ENCODE peak calls at places on chromosomes 4 and X, in five cellular contexts. F, V, Y, A and M are unnamed samples.
A peak's percentile ranks its signal among the peaks of the same experiment; 100 is the strongest.

GRCh38 chr4:184911310-184911709 is 85.5 kb upstream of the ACSL1 start:
- DNase-seq in F (no peak), V (no peak), Y (no peak), A (no peak), M (no peak)

GRCh38 chr4:8101213-8101781 is 57.3 kb downstream of the ABLIM2 start:
- DNase-seq in F (peak; percentile 52), V (peak; percentile 83), Y (no peak), A (no peak), M (no peak)

GRCh38 chr4:88216395-88216794 is 58.0 kb upstream of the ABCG2 start:
- DNase-seq in F (no peak), V (no peak), Y (no peak), A (no peak), M (no peak)

GRCh38 chrX:63657821-63658220 is 127.2 kb downstream of the ARHGEF9 start:
- DNase-seq in F (peak; percentile 55), V (no peak), Y (no peak), A (no peak), M (no peak)

GRCh38 chrX:74534569-74535038 is 79.8 kb downstream of the RLIM start:
- DNase-seq in F (no peak), V (no peak), Y (no peak), A (no peak), M (no peak)

GRCh38 chrX:130264573-130264972 is 4.1 kb downstream of the ZNF280C start:
- DNase-seq in F (no peak), V (no peak), Y (no peak), A (no peak), M (no peak)

GRCh38 chrX:2614911-2615310 is 76.2 kb upstream of the CD99 start:
- DNase-seq in F (no peak), V (no peak), Y (no peak), A (no peak), M (no peak)

GRCh38 chr4:76194325-76194724 is 19.3 kb downstream of the SCARB2 start:
- DNase-seq in F (no peak), V (no peak), Y (no peak), A (no peak), M (no peak)

GRCh38 chrX:66863721-66864120 is 224.8 kb upstream of the EDA2R start:
- DNase-seq in F (no peak), V (no peak), Y (no peak), A (no peak), M (no peak)

GRCh38 chr4:141642711-141643110 is 6.3 kb downstream of the IL15 start:
- DNase-seq in F (no peak), V (no peak), Y (no peak), A (no peak), M (no peak)

GRCh38 chr4:7419961-7420660 is 14.6 kb downstream of the PSAPL1 start:
- DNase-seq in F (no peak), V (no peak), Y (peak; percentile 53), A (no peak), M (no peak)

GRCh38 chr4:182142146-182143085 is 100.8 kb upstream of the TENM3 start:
- DNase-seq in F (no peak), V (no peak), Y (peak; percentile 88), A (no peak), M (no peak)
- H3K27me3 ChIP-seq in F (peaks cover 5% of the 10 kb centered on the region), V (peaks cover 41% of the 10 kb centered on the region), Y (peaks cover 43% of the 10 kb centered on the region), A (peaks cover 16% of the 10 kb centered on the region), M (peaks cover 10% of the 10 kb centered on the region)

GRCh38 chr4:80307183-80307735 is 28.3 kb upstream of the CFAP299 start:
- DNase-seq in F (no peak), V (no peak), Y (no peak), A (no peak), M (no peak)

GRCh38 chr4:80307774-80308465 is 27.6 kb upstream of the CFAP299 start:
- DNase-seq in F (no peak), V (no peak), Y (peak; percentile 53), A (no peak), M (no peak)

GRCh38 chr4:80302616-80303223 is 32.8 kb upstream of the CFAP299 start:
- DNase-seq in F (no peak), V (no peak), Y (no peak), A (no peak), M (no peak)

GRCh38 chr4:80306255-80306654 is 29.3 kb upstream of the CFAP299 start:
- DNase-seq in F (no peak), V (no peak), Y (no peak), A (no peak), M (no peak)

DNA sequence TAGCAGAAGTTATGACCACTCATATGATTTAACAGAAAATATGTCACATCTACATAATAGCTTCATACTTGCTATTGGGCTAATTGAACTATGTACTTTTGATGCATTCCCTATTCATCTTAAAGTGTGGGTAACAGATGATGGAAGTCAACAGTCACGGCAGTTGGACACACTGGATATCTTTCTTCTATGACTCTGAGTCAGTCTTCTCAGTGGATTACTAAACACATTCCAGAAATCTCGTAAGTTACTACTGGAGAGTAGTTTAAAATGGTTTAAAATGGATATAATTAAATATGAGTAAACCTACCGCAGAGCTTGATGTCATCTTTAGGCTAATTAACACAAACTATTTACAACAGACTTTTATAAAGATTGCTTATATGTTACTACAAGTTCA is 30.1 kb upstream of the CFAP299 start:
- DNase-seq in F (no peak), V (no peak), Y (no peak), A (no peak), M (no peak)
- H3K27me3 ChIP-seq in F (no peaks in the 10 kb centered on the region), V (no peaks in the 10 kb centered on the region), Y (peaks cover 39% of the 10 kb centered on the region), A (peaks cover 3% of the 10 kb centered on the region), M (no peaks in the 10 kb centered on the region)

GRCh38 chr4:183541081-183542045 is 36.5 kb downstream of the ING2 start:
- DNase-seq in F (no peak), V (no peak), Y (peak; percentile 84), A (no peak), M (no peak)

GRCh38 chr4:183550345-183551080 is 45.7 kb downstream of the ING2 start:
- DNase-seq in F (no peak), V (no peak), Y (no peak), A (no peak), M (no peak)

GRCh38 chr4:183544109-183544508 is 39.3 kb downstream of the ING2 start:
- DNase-seq in F (no peak), V (no peak), Y (no peak), A (no peak), M (no peak)

GRCh38 chr4:183540498-183540953 is 35.7 kb downstream of the ING2 start:
- DNase-seq in F (no peak), V (no peak), Y (no peak), A (no peak), M (no peak)

DNA sequence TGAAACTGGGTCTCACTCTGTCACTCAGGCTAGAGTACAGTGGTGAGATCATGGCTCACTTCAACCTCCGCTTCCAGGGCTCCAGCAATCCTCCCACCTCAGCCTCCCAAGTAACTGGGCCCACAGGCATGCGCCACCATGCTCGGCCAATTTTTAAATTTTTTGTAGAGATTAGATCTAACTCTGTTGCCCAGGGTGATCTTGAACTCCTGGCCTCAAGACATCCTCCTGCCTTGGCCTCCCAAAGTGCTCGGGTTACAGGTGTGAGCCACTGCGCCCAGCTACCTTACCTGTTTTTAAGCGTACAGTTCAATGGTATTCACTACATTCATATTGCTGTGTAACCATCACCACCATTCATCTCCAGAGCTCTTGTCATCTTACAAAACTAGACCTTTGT is 41.5 kb downstream of the ING2 start:
- DNase-seq in F (no peak), V (no peak), Y (no peak), A (no peak), M (no peak)
- H3K27me3 ChIP-seq in F (no peaks in the 10 kb centered on the region), V (no peaks in the 10 kb centered on the region), Y (no peaks in the 10 kb centered on the region), A (peaks cover 4% of the 10 kb centered on the region), M (no peaks in the 10 kb centered on the region)

GRCh38 chr4:108166441-108167315 is 2.1 kb downstream of the LEF1 start:
- DNase-seq in F (no peak), V (no peak), Y (peak; percentile 90), A (peak; percentile 62), M (peak; percentile 46)

GRCh38 chr4:108160741-108161352 is 7.9 kb downstream of the LEF1 start:
- DNase-seq in F (no peak), V (no peak), Y (peak; percentile 65), A (peak; percentile 57), M (no peak)

GRCh38 chr4:108165601-108166000 is 3.1 kb downstream of the LEF1 start:
- DNase-seq in F (no peak), V (no peak), Y (no peak), A (peak; percentile 58), M (no peak)

GRCh38 chr4:108166038-108166437 is 2.7 kb downstream of the LEF1 start:
- DNase-seq in F (no peak), V (no peak), Y (no peak), A (peak; percentile 60), M (no peak)

GRCh38 chr4:108163352-108163751 is 5.4 kb downstream of the LEF1 start:
- DNase-seq in F (no peak), V (no peak), Y (no peak), A (no peak), M (no peak)
- H3K27me3 ChIP-seq in F (no peaks in the 10 kb centered on the region), V (peaks cover 64% of the 10 kb centered on the region), Y (peaks cover 75% of the 10 kb centered on the region), A (no peaks in the 10 kb centered on the region), M (no peaks in the 10 kb centered on the region)

GRCh38 chr4:121377065-121377464 is 3.8 kb downstream of the QRFPR start:
- DNase-seq in F (no peak), V (no peak), Y (no peak), A (no peak), M (no peak)

GRCh38 chr4:121376541-121376940 is 4.3 kb downstream of the QRFPR start:
- DNase-seq in F (no peak), V (no peak), Y (no peak), A (no peak), M (no peak)

GRCh38 chr4:121379276-121379675 is 1.5 kb downstream of the QRFPR start:
- DNase-seq in F (no peak), V (no peak), Y (no peak), A (no peak), M (no peak)

GRCh38 chr4:121381148-121381462 is 287 bp upstream of the QRFPR start:
- DNase-seq in F (no peak), V (no peak), Y (no peak), A (no peak), M (no peak)

GRCh38 chr4:121380448-121381147 is at the start of gene QRFPR:
- DNase-seq in F (no peak), V (no peak), Y (peak; percentile 86), A (no peak), M (no peak)
- H3K27me3 ChIP-seq in F (no peaks in the 10 kb centered on the region), V (peaks cover 55% of the 10 kb centered on the region), Y (peaks cover 44% of the 10 kb centered on the region), A (peaks cover 29% of the 10 kb centered on the region), M (peaks cover 6% of the 10 kb centered on the region)

GRCh38 chrX:140500427-140500826 is 4.4 kb downstream of the SOX3 start:
- DNase-seq in F (no peak), V (no peak), Y (peak; percentile 48), A (no peak), M (no peak)
- H3K27me3 ChIP-seq in F (no peaks in the 10 kb centered on the region), V (peaks cover 88% of the 10 kb centered on the region), Y (peaks cover 95% of the 10 kb centered on the region), A (no peaks in the 10 kb centered on the region), M (no peaks in the 10 kb centered on the region)

GRCh38 chr4:40592034-40592433 is 37.6 kb downstream of the RBM47 start:
- DNase-seq in F (no peak), V (no peak), Y (no peak), A (no peak), M (no peak)
- H3K27me3 ChIP-seq in F (no peaks in the 10 kb centered on the region), V (no peaks in the 10 kb centered on the region), Y (no peaks in the 10 kb centered on the region), A (no peaks in the 10 kb centered on the region), M (no peaks in the 10 kb centered on the region)